ENCODE peak calls at places on chromosomes 2 and 18, in nine cellular contexts. C is ovary, F is suprapubic skin, O is adrenal gland, I is heart left ventricle, U is OCI-LY7, M is left lung, E is HL-60, B is sigmoid colon. N is an unnamed sample.

GRCh38 chr2:23397483-23397882 is 12.5 kb downstream of the KLHL29 start:
- DNase-seq in E (no peak), C (no peak), I (no peak), M (no peak), F (no peak), O (peak), B (no peak), U (no peak), N (no peak)

GRCh38 chr2:69594341-69594740 is 49.2 kb downstream of the AAK1 start:
- DNase-seq in O (no peak), B (no peak), F (no peak), E (no peak), M (no peak), U (no peak), I (no peak), C (no peak), N (peak)

GRCh38 chr18:54774971-54775665 is 53.2 kb upstream of the RAB27B start:
- DNase-seq in F (no peak), C (no peak), M (no peak), B (no peak), E (no peak), I (no peak), U (no peak), O (no peak), N (no peak)

GRCh38 chr18:621181-621580 is 24.4 kb downstream of the CLUL1 start:
- DNase-seq in E (no peak), I (no peak), C (no peak), O (no peak), F (no peak), M (no peak), U (no peak), B (no peak), N (no peak)

GRCh38 chr2:171966688-171967087 is 33.1 kb upstream of the METAP1D start:
- DNase-seq in M (no peak), U (no peak), O (no peak), I (no peak), E (no peak), F (no peak), C (no peak), B (no peak), N (no peak)

GRCh38 chr18:65754121-65754520 is 3.3 kb downstream of the CDH7 start:
- DNase-seq in F (no peak), U (no peak), C (no peak), B (no peak), E (no peak), O (no peak), M (no peak), I (no peak), N (no peak)

GRCh38 chr2:133266926-133267590 is 301.2 kb downstream of the NCKAP5 start:
- DNase-seq in U (no peak), B (no peak), I (no peak), M (no peak), O (no peak), F (no peak), E (no peak), C (no peak), N (no peak)

GRCh38 chr2:197873293-197873701 is 68.9 kb downstream of the PLCL1 start:
- DNase-seq in B (no peak), M (no peak), U (no peak), I (no peak), C (no peak), O (no peak), E (no peak), F (no peak), N (no peak)

GRCh38 chr2:239208470-239209180 is 192.2 kb downstream of the HDAC4 start:
- DNase-seq in U (no peak), O (no peak), E (no peak), F (no peak), C (peak), B (no peak), I (no peak), M (no peak), N (no peak)

GRCh38 chr18:58721586-58722160 is 50.4 kb downstream of the MALT1 start:
- DNase-seq in C (no peak), U (no peak), O (no peak), F (no peak), B (no peak), E (no peak), M (no peak), I (peak), N (no peak)

GRCh38 chr2:237290249-237290648 is 123.7 kb downstream of the COL6A3 start:
- DNase-seq in F (peak), U (no peak), E (no peak), O (peak), I (peak), M (peak), B (peak), C (peak), N (no peak)

DNA sequence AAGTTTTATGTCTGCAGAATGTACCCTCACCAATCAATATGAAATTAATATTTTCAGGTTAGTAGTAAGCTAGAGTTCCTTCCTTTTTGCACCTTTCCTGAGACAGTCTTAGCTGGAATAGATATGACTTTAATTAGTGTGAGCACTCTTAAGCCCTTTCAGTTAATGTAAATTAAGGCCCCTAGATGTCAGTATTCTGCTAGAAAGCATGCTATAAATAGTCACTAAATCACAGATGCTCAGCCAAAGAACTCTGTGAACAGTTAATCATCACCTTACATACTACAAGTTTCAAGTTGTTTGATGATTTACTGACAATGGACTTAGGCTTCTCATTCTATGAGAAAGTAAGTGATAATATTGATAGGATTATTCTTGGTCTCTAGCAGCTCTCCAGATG is 413.7 kb downstream of the PTH2R start:
- DNase-seq in B (no peak), I (no peak), C (no peak), U (peak), O (no peak), M (no peak), E (no peak), F (no peak), N (peak)
- TF ChIP-seq CTCF in B (no peak), I (no peak), C (no peak), U (peak), O (no peak), M (no peak), E (no peak), F (no peak), N (peak)

GRCh38 chr2:224892574-224893204 is 149.6 kb downstream of the DOCK10 start:
- DNase-seq in F (no peak), I (no peak), E (no peak), U (no peak), M (peak), B (no peak), O (no peak), C (no peak), N (no peak)

GRCh38 chr2:224893848-224894247 is 148.4 kb downstream of the DOCK10 start:
- DNase-seq in U (no peak), I (no peak), O (no peak), B (no peak), E (no peak), C (no peak), F (no peak), M (no peak), N (no peak)

GRCh38 chr2:224887159-224887558 is 155.1 kb downstream of the DOCK10 start:
- DNase-seq in C (no peak), B (no peak), E (no peak), U (no peak), F (no peak), I (no peak), O (no peak), M (no peak), N (no peak)

GRCh38 chr2:224894356-224894755 is 147.9 kb downstream of the DOCK10 start:
- DNase-seq in U (peak), O (no peak), C (no peak), F (no peak), M (no peak), I (no peak), B (no peak), E (peak), N (no peak)

GRCh38 chr2:224890407-224890806 is 151.9 kb downstream of the DOCK10 start:
- DNase-seq in E (no peak), C (no peak), U (no peak), F (no peak), O (no peak), M (no peak), B (no peak), I (no peak), N (no peak)
- H3K4me3 ChIP-seq in E (no peak), C (no peak), U (no peak), F (no peak), O (no peak), M (no peak), B (no peak), I (no peak), N (no peak)

DNA sequence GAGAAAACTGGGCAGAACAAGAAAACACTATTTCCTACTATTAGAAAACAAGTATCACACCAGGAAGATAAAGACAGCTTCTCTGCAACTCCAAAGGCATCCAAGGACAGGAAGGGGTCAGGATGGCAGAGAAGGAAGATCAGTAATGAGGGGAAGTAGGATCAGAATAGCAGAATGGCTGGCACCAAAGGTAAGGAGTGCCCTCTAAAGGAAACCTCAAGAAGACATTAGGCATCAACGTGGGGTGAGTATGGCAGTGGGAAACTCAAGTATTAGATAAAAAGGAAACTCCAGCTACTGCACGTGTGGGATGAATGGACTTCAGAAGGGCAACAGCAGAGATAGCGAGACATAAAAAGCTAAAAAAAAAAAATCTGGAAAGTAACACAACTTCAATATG is 25.9 kb downstream of the HDLBP start:
- DNase-seq in O (no peak), E (no peak), B (no peak), I (no peak), F (no peak), C (no peak), M (no peak), U (no peak), N (no peak)
- TF ChIP-seq CTCF in O (no peak), E (no peak), B (no peak), I (no peak), F (no peak), C (no peak), M (no peak), U (peak), N (peak)

DNA sequence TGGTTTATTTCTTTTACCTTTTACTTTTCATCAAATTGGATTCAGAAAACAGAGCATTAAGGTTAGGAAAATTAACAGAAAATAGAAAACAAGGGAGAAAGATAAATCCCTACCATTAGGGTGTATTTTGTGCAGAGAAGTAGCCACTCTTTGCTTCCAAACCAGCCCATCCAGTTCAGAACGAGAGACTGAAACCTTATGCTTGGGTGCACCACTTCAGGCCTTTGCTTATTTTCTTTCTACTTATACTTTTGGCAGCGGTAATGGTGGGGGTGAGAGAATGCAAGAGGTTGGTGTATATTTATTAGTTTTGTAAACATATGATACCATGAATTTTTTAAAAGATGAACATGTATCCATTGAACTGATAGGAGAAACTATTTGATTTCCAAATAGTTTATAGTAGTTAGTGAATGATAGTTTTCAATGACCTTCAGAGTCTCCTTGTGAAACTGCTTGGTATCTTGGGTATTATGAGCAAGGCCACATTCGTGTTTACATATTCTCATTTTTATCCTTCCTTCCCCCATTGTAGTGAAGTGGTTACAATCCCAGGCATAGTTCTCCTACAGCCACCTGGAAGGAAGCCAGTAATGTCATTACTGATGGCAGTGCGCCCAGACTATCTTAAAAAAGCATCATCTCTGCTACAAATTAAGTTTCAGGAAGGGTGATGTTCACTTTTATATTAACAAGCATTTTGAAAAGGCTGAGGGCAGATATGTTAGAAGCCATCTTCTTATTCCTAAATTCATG is 60.8 kb downstream of the MFSD6 start:
- DNase-seq in E (peak), I (peak), F (no peak), M (peak), B (peak), C (peak), U (peak), O (peak), N (peak)
- H3K4me3 ChIP-seq in E (no peak), I (no peak), F (no peak), M (no peak), B (no peak), C (no peak), U (peak), O (no peak), N (no peak)

N was measured in epithelial cell of proximal tubule.